ENCODE peak calls at places on chromosomes 7 and 10, in nine cellular contexts. R is WTC11, U is endothelial cell of umbilical vein, D is A549, F is SK-N-SH, I is HepG2, O is HCT116, W is H1, P is GM12878. X is an unnamed sample.

GRCh38 chr7:108181073-108181985 is 51.2 kb upstream of the LAMB4 start:
- DNase-seq in O (peak), F (peak), I (peak), W (peak), U (peak), P (peak), R (peak), D (peak), X (peak)

GRCh38 chr7:107932851-107933250 is 41.9 kb downstream of the DLD start:
- DNase-seq in W (peak), P (no peak), D (no peak), I (no peak), R (no peak), F (no peak), U (no peak), O (no peak), X (no peak)

GRCh38 chr7:112665709-112666108 is 124.5 kb downstream of the TMEM168 start:
- DNase-seq in P (no peak), W (no peak), I (no peak), F (peak), D (peak), R (peak), O (no peak), U (no peak), X (peak)

GRCh38 chr7:11830582-11831382 is 1.2 kb downstream of the THSD7A start:
- DNase-seq in W (no peak), O (no peak), D (no peak), I (no peak), P (no peak), U (peak), F (peak), R (no peak), X (peak)

GRCh38 chr10:90354914-90355313 is 502.9 kb downstream of the HTR7 start:
- DNase-seq in U (no peak), R (no peak), P (no peak), W (no peak), O (no peak), F (no peak), D (no peak), I (no peak), X (no peak)

GRCh38 chr10:46546591-46547330 is 9.7 kb downstream of the GPRIN2 start:
- DNase-seq in U (no peak), W (no peak), D (no peak), I (no peak), F (no peak), R (peak), O (no peak), P (no peak), X (no peak)

GRCh38 chr7:30091431-30092386 is 43.1 kb upstream of the MTURN start:
- DNase-seq in F (no peak), P (no peak), R (no peak), D (peak), U (no peak), W (no peak), O (no peak), I (no peak), X (no peak)

GRCh38 chr10:119238577-119238976 is 31.2 kb downstream of the GRK5 start:
- DNase-seq in W (no peak), I (no peak), F (peak), U (no peak), P (no peak), D (no peak), R (no peak), O (no peak), X (no peak)

GRCh38 chr10:63058236-63058635 is 74.9 kb upstream of the NRBF2 start:
- DNase-seq in O (no peak), R (no peak), U (no peak), W (no peak), D (no peak), I (no peak), F (no peak), P (no peak), X (no peak)

GRCh38 chr10:26624017-26624416 is 73.5 kb upstream of the PDSS1 start:
- DNase-seq in W (no peak), D (no peak), O (no peak), R (no peak), I (no peak), F (no peak), U (no peak), P (no peak), X (no peak)

GRCh38 chr7:31648288-31648687 is 38.7 kb upstream of the PPP1R17 start:
- DNase-seq in D (peak), O (no peak), F (no peak), I (peak), U (no peak), R (no peak), W (no peak), P (no peak), X (no peak)

GRCh38 chr7:106503626-106504025 is 157.3 kb downstream of the CCDC71L start:
- DNase-seq in I (no peak), D (no peak), R (no peak), F (no peak), O (no peak), W (no peak), P (no peak), U (no peak), X (no peak)

GRCh38 chr7:96826089-96826488 is 116.4 kb upstream of the SEM1 start:
- DNase-seq in I (peak), P (no peak), U (no peak), W (no peak), D (no peak), F (no peak), O (no peak), R (no peak), X (no peak)

GRCh38 chr10:80670774-80671173 is 133.1 kb downstream of the SH2D4B start:
- DNase-seq in W (no peak), D (no peak), F (no peak), U (no peak), P (no peak), R (no peak), O (no peak), I (no peak), X (no peak)

GRCh38 chr7:118572604-118573003 is 348.1 kb downstream of the ANKRD7 start:
- DNase-seq in P (no peak), D (no peak), F (no peak), R (no peak), W (no peak), U (no peak), I (no peak), O (no peak), X (no peak)

GRCh38 chr10:52652431-52653220 is 120.0 kb downstream of the MBL2 start:
- DNase-seq in W (no peak), R (no peak), U (peak), F (no peak), I (no peak), P (no peak), O (no peak), D (no peak), X (no peak)

GRCh38 chr7:27181176-27181520 is 3.9 kb downstream of the HOXA11 start:
- DNase-seq in O (no peak), F (no peak), U (no peak), D (no peak), P (no peak), W (no peak), R (no peak), I (no peak), X (no peak)

GRCh38 chr7:114539575-114539974 is 125.0 kb downstream of the FOXP2 start:
- DNase-seq in W (no peak), D (peak), I (peak), P (no peak), R (no peak), F (no peak), O (peak), U (peak), X (peak)

GRCh38 chr7:18505870-18506460 is 10.4 kb downstream of the HDAC9 start:
- DNase-seq in R (no peak), O (no peak), W (no peak), F (no peak), I (no peak), D (no peak), P (no peak), U (no peak), X (no peak)

GRCh38 chr7:491958-492713 is 27.5 kb downstream of the PDGFA start:
- DNase-seq in R (no peak), W (no peak), U (no peak), P (no peak), F (no peak), I (no peak), D (no peak), O (no peak), X (no peak)

GRCh38 chr7:48741545-48741944 is 182.8 kb upstream of the CDC14C start:
- DNase-seq in O (no peak), R (no peak), D (no peak), W (no peak), P (no peak), U (no peak), I (no peak), F (no peak), X (no peak)

DNA sequence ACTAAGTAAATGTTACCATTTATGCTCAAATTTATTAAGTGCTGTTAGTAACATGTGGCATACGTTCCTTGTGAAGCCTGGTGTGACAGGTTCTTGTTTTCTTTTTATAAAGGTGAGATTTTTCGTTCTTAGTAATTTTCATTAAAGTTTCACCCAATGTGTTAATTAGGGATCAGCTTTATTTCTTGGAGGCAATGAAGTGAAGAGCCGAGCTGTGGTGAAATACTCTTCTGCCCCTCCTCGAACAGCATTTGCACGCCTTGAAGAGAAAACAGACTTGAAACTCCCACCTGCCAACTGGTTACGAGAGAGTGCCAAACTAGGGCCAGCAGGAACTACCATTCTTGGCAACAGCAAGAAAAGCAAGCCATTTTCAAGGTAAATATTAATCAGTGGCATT is 1.5 kb downstream of the EDRF1 start:
- DNase-seq in R (no peak), I (no peak), P (peak), F (no peak), D (no peak), W (no peak), U (no peak), O (no peak), X (no peak)
- TF ChIP-seq MAX in R (no peak), I (no peak), P (no peak), F (no peak), D (no peak), W (no peak), U (no peak), O (no peak), X (no peak)

GRCh38 chr7:16695621-16696237 is 49.7 kb downstream of the BZW2 start:
- DNase-seq in D (peak), W (no peak), I (peak), R (peak), O (peak), F (peak), P (no peak), U (peak), X (peak)
- TF ChIP-seq MAX in D (peak), W (no peak), I (no peak), R (no peak), O (no peak), F (no peak), P (no peak), U (no peak), X (peak)

GRCh38 chr7:37194943-37195342 is 253.7 kb downstream of the ELMO1 start:
- DNase-seq in P (no peak), I (no peak), O (no peak), R (no peak), U (no peak), F (no peak), W (no peak), D (no peak), X (no peak)

GRCh38 chr7:37191797-37192196 is 256.9 kb downstream of the ELMO1 start:
- DNase-seq in D (no peak), P (no peak), I (peak), U (no peak), R (no peak), F (no peak), O (no peak), W (no peak), X (no peak)

GRCh38 chr7:37195388-37195787 is 253.3 kb downstream of the ELMO1 start:
- DNase-seq in R (no peak), W (no peak), P (no peak), D (no peak), I (no peak), F (no peak), O (no peak), U (no peak), X (no peak)

GRCh38 chr7:37193775-37194135 is 254.9 kb downstream of the ELMO1 start:
- DNase-seq in I (no peak), U (no peak), F (no peak), D (no peak), W (no peak), R (no peak), O (no peak), P (no peak), X (no peak)

DNA sequence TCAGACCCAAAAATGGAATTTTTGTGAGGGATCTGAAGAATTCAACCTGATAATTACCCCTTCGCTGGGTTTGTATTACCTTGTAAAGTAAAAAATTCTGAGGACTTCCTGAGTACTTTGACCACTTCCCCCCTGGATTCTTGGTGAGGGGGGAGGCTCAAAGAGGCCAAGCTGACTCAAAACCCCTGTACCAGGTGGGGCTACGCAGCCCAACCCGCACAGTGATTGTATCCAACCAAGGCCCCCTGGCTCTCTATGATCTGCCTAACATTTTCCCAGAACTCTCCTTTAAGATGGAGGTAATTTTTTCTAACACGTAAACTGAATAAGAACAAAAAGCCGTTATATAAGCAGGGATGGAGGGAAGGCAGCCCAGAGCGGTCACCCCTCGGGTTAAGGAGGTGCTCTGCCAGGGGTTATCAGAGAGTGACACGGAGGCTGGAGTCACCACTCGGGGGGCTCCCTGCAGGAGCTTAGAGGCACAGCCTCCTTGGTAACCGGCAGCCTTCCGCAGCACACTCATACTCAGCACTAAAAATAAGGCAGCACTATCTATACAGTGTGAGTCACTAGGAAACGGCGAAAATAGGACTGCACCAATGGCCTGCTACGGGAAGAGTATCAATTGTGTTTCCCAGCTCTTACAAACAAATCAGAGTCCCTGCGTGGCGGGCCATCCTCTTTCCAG is 255.4 kb downstream of the ELMO1 start:
- DNase-seq in W (no peak), I (no peak), U (peak), O (no peak), P (no peak), F (no peak), D (no peak), R (no peak), X (no peak)
- TF ChIP-seq MAX in W (no peak), I (no peak), U (no peak), O (no peak), P (no peak), F (no peak), D (no peak), R (no peak), X (no peak)

GRCh38 chr7:141073173-141073640 is 657 bp upstream of the TMEM178B start:
- DNase-seq in U (peak), R (peak), F (peak), W (no peak), O (no peak), D (peak), P (no peak), I (peak), X (no peak)
- TF ChIP-seq MAX in U (no peak), R (peak), F (peak), W (no peak), O (no peak), D (no peak), P (no peak), I (no peak), X (no peak)

GRCh38 chr10:29946614-29946952 is 112.8 kb downstream of the JCAD start:
- DNase-seq in F (no peak), O (no peak), P (no peak), I (no peak), R (no peak), D (no peak), W (no peak), U (no peak), X (no peak)

GRCh38 chr10:29948971-29949370 is 110.4 kb downstream of the JCAD start:
- DNase-seq in F (no peak), P (no peak), O (no peak), D (no peak), I (no peak), R (no peak), W (no peak), U (no peak), X (no peak)

GRCh38 chr10:29946953-29947700 is 112.3 kb downstream of the JCAD start:
- DNase-seq in I (no peak), W (no peak), P (no peak), R (no peak), D (peak), O (no peak), F (no peak), U (peak), X (no peak)

GRCh38 chr10:29949411-29950011 is 109.9 kb downstream of the JCAD start:
- DNase-seq in U (peak), F (no peak), W (no peak), I (no peak), R (no peak), P (no peak), O (no peak), D (peak), X (no peak)

DNA sequence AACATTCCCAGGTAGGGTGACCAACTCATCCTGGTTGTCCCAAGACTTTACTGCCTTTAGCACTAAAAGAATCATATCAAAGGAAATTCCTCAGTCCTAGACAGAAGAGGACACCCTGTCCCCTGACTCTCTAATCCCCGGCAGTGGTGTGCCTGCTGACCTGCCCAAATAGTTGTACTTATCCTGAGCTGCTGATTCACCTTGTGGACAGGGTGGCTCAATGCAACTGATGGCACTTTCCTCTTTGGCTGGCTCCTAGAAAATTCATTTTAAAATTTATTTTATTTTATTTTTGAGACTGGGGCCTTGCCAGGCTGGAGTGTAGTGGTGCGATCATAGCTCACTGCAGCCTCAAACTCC is 111.7 kb downstream of the JCAD start:
- DNase-seq in I (no peak), R (no peak), O (no peak), D (no peak), W (no peak), F (no peak), U (no peak), P (no peak), X (no peak)
- TF ChIP-seq MAX in I (no peak), R (no peak), O (no peak), D (no peak), W (no peak), F (no peak), U (no peak), P (no peak), X (no peak)

GRCh38 chr10:546971-547590 is 142.4 kb downstream of the DIP2C start:
- DNase-seq in F (peak), D (no peak), U (no peak), I (no peak), P (no peak), O (no peak), R (no peak), W (no peak), X (peak)
- TF ChIP-seq MAX in F (no peak), D (no peak), U (no peak), I (no peak), P (no peak), O (no peak), R (no peak), W (peak), X (no peak)

GRCh38 chr10:28977518-28977917 is 300.2 kb downstream of the BAMBI start:
- DNase-seq in U (no peak), P (no peak), O (no peak), R (no peak), F (no peak), D (no peak), W (no peak), I (no peak), X (no peak)

GRCh38 chr10:28973309-28973972 is 296.1 kb downstream of the BAMBI start:
- DNase-seq in I (no peak), F (no peak), P (no peak), U (no peak), R (no peak), D (no peak), W (no peak), O (no peak), X (no peak)

GRCh38 chr10:28980264-28980663 is 302.9 kb downstream of the BAMBI start:
- DNase-seq in U (no peak), P (no peak), R (no peak), F (no peak), I (no peak), W (no peak), O (peak), D (no peak), X (no peak)

GRCh38 chr10:28971255-28971654 is 293.9 kb downstream of the BAMBI start:
- DNase-seq in P (no peak), W (no peak), R (no peak), I (no peak), U (no peak), D (no peak), O (no peak), F (no peak), X (no peak)

GRCh38 chr10:28975891-28976471 is 298.7 kb downstream of the BAMBI start:
- DNase-seq in I (peak), W (no peak), P (no peak), R (no peak), F (no peak), O (no peak), D (no peak), U (no peak), X (no peak)
- TF ChIP-seq MAX in I (no peak), W (no peak), P (no peak), R (no peak), F (no peak), O (no peak), D (no peak), U (no peak), X (no peak)

X was measured in NB4.